ENCODE peak calls at places on chromosomes 12 and 14, in ten cellular contexts. E, Y, O, S, P, M, X, G, D and V are unnamed samples.

GRCh38 chr12:1373887-1374286 is 220.5 kb downstream of the FBXL14 start:
- DNase-seq in E (peak; percentile 92), Y (no peak), O (peak; percentile 97), S (no peak), P (no peak), M (no peak), X (peak; percentile 74), G (no peak), D (no peak), V (no peak)

GRCh38 chr14:105533391-105533790 is 7.0 kb downstream of the TMEM121 start:
- DNase-seq in E (no peak), Y (no peak), O (no peak), S (no peak), P (no peak), M (no peak), X (no peak), G (no peak), D (no peak), V (no peak)

GRCh38 chr12:76621582-76622024 is 62.0 kb upstream of the OSBPL8 start:
- DNase-seq in E (peak; percentile 30), Y (peak; percentile 58), O (peak; percentile 61), S (peak; percentile 77), P (peak; percentile 67), M (peak; percentile 85), X (peak; percentile 63), G (peak; percentile 61), D (peak; percentile 73), V (peak; percentile 68)

GRCh38 chr12:112116232-112117060 is 7.9 kb upstream of the NAA25 start:
- DNase-seq in E (no peak), Y (peak; percentile 65), O (peak; percentile 55), S (peak; percentile 95), P (peak; percentile 70), M (no peak), X (peak; percentile 92), G (peak; percentile 77), D (peak; percentile 61), V (peak; percentile 78)

GRCh38 chr12:101230547-101230946 is 20.5 kb upstream of the SLC5A8 start:
- DNase-seq in E (peak; percentile 7), Y (peak; percentile 10), O (peak; percentile 76), S (peak; percentile 35), P (no peak), M (peak; percentile 72), X (peak; percentile 82), G (no peak), D (no peak), V (no peak)

GRCh38 chr12:121061831-121062230 is 22.8 kb upstream of the OASL start:
- DNase-seq in E (no peak), Y (peak; percentile 28), O (peak; percentile 12), S (no peak), P (no peak), M (peak; percentile 45), X (peak; percentile 4), G (no peak), D (no peak), V (no peak)

GRCh38 chr14:39091716-39092115 is 11.3 kb downstream of the SEC23A start:
- DNase-seq in E (no peak), Y (no peak), O (no peak), S (no peak), P (no peak), M (no peak), X (no peak), G (no peak), D (no peak), V (no peak)

GRCh38 chr12:48618541-48618940 is 48.7 kb upstream of the LALBA start:
- DNase-seq in E (peak; percentile 23), Y (peak; percentile 82), O (peak; percentile 72), S (peak; percentile 86), P (peak; percentile 77), M (peak; percentile 89), X (peak; percentile 73), G (peak; percentile 81), D (peak; percentile 81), V (peak; percentile 75)

GRCh38 chr12:65823481-65824313 is 586 bp upstream of the HMGA2 start:
- DNase-seq in E (no peak), Y (peak; percentile 24), O (no peak), S (peak; percentile 89), P (no peak), M (peak; percentile 72), X (peak; percentile 56), G (peak; percentile 73), D (peak; percentile 68), V (no peak)

GRCh38 chr14:100504372-100505078 is 82.7 kb downstream of the BEGAIN start:
- DNase-seq in E (no peak), Y (peak; percentile 20), O (no peak), S (peak; percentile 85), P (peak; percentile 23), M (peak; percentile 85), X (peak; percentile 28), G (no peak), D (no peak), V (no peak)

GRCh38 chr12:1591543-1591942 is 2.8 kb downstream of the FBXL14 start:
- DNase-seq in E (no peak), Y (no peak), O (no peak), S (peak; percentile 52), P (no peak), M (no peak), X (peak; percentile 40), G (no peak), D (no peak), V (no peak)

GRCh38 chr12:27807063-27807703 is 27.1 kb upstream of the MANSC4 start:
- DNase-seq in E (no peak), Y (no peak), O (no peak), S (peak; percentile 55), P (no peak), M (no peak), X (no peak), G (no peak), D (no peak), V (no peak)

GRCh38 chr12:67019070-67019469 is 250.1 kb upstream of the CAND1 start:
- DNase-seq in E (no peak), Y (no peak), O (no peak), S (no peak), P (no peak), M (no peak), X (peak; percentile 7), G (no peak), D (no peak), V (no peak)

GRCh38 chr12:84772281-84772680 is 140.3 kb downstream of the SLC6A15 start:
- DNase-seq in E (no peak), Y (no peak), O (peak; percentile 27), S (no peak), P (no peak), M (peak; percentile 71), X (peak; percentile 35), G (no peak), D (no peak), V (no peak)

GRCh38 chr12:76623929-76624328 is 64.4 kb upstream of the OSBPL8 start:
- DNase-seq in E (peak; percentile 25), Y (no peak), O (peak; percentile 64), S (peak; percentile 70), P (no peak), M (peak; percentile 86), X (peak; percentile 41), G (no peak), D (no peak), V (no peak)

GRCh38 chr14:104888489-104889373 is 23.7 kb downstream of the CEP170B start:
- DNase-seq in E (no peak), Y (no peak), O (no peak), S (no peak), P (no peak), M (no peak), X (no peak), G (no peak), D (no peak), V (peak; percentile 2)